ENCODE peak calls at places on chromosomes 16 and 17, in four cellular contexts. One of them, this sample, is unnamed.

GRCh38 chr17:17204041-17204591 is 2.0 kb downstream of the PLD6 start:
- DNase-seq in heart left ventricle: no peak
- DNase-seq in right atrium auricular region: no peak
- DNase-seq in body of pancreas: peak
- DNase-seq in this sample: no peak

GRCh38 chr17:58513913-58514794 is at the start of gene MTMR4:
- DNase-seq in heart left ventricle: peak
- DNase-seq in right atrium auricular region: peak
- DNase-seq in body of pancreas: peak
- DNase-seq in this sample: peak

GRCh38 chr17:43443381-43443780 is 40.4 kb upstream of the DHX8 start:
- DNase-seq in heart left ventricle: no peak
- DNase-seq in right atrium auricular region: no peak
- DNase-seq in body of pancreas: no peak
- DNase-seq in this sample: no peak

GRCh38 chr17:28792877-28793666 is 49.3 kb downstream of the TRAF4 start:
- DNase-seq in heart left ventricle: no peak
- DNase-seq in right atrium auricular region: no peak
- DNase-seq in body of pancreas: no peak
- DNase-seq in this sample: no peak

GRCh38 chr16:28258571-28258970 is 33.8 kb upstream of the SBK1 start:
- DNase-seq in heart left ventricle: peak
- DNase-seq in right atrium auricular region: no peak
- DNase-seq in body of pancreas: peak
- DNase-seq in this sample: no peak

GRCh38 chr17:82458885-82459424 is 414 bp downstream of the NARF start:
- DNase-seq in heart left ventricle: peak
- DNase-seq in right atrium auricular region: no peak
- DNase-seq in body of pancreas: peak
- DNase-seq in this sample: peak

GRCh38 chr17:1928976-1929375 is 96.2 kb downstream of the RTN4RL1 start:
- DNase-seq in heart left ventricle: peak
- DNase-seq in right atrium auricular region: peak
- DNase-seq in body of pancreas: no peak
- DNase-seq in this sample: no peak

GRCh38 chr16:58409316-58409973 is 17.2 kb downstream of the GINS3 start:
- DNase-seq in heart left ventricle: peak
- DNase-seq in right atrium auricular region: no peak
- DNase-seq in body of pancreas: peak
- DNase-seq in this sample: no peak

GRCh38 chr17:63641678-63642077 is 19.5 kb downstream of the MAP3K3 start:
- DNase-seq in heart left ventricle: peak
- DNase-seq in right atrium auricular region: peak
- DNase-seq in body of pancreas: peak
- DNase-seq in this sample: no peak

GRCh38 chr17:3527468-3527867 is 30.1 kb downstream of the TRPV3 start:
- DNase-seq in heart left ventricle: no peak
- DNase-seq in right atrium auricular region: no peak
- DNase-seq in body of pancreas: no peak
- DNase-seq in this sample: no peak

GRCh38 chr16:1979271-1980025 is 1.8 kb downstream of the NOXO1 start:
- DNase-seq in heart left ventricle: no peak
- DNase-seq in right atrium auricular region: no peak
- DNase-seq in body of pancreas: peak
- DNase-seq in this sample: peak

GRCh38 chr16:11497851-11498289 is 88.8 kb downstream of the LITAF start:
- DNase-seq in heart left ventricle: no peak
- DNase-seq in right atrium auricular region: peak
- DNase-seq in body of pancreas: no peak
- DNase-seq in this sample: peak

GRCh38 chr17:38352245-38353083 is 820 bp downstream of the SOCS7 start:
- DNase-seq in heart left ventricle: peak
- DNase-seq in right atrium auricular region: no peak
- DNase-seq in body of pancreas: peak
- DNase-seq in this sample: no peak

GRCh38 chr16:86574646-86575045 is 3.7 kb upstream of the FOXL1 start:
- DNase-seq in heart left ventricle: no peak
- DNase-seq in right atrium auricular region: no peak
- DNase-seq in body of pancreas: no peak
- DNase-seq in this sample: no peak

GRCh38 chr16:86572616-86573015 is 5.7 kb upstream of the FOXL1 start:
- DNase-seq in heart left ventricle: no peak
- DNase-seq in right atrium auricular region: no peak
- DNase-seq in body of pancreas: no peak
- DNase-seq in this sample: no peak

GRCh38 chr16:86573215-86573614 is 5.1 kb upstream of the FOXL1 start:
- DNase-seq in heart left ventricle: no peak
- DNase-seq in right atrium auricular region: no peak
- DNase-seq in body of pancreas: no peak
- DNase-seq in this sample: no peak

GRCh38 chr16:86575095-86575685 is 3.2 kb upstream of the FOXL1 start:
- DNase-seq in heart left ventricle: no peak
- DNase-seq in right atrium auricular region: no peak
- DNase-seq in body of pancreas: no peak
- DNase-seq in this sample: no peak

GRCh38 chr16:86573646-86574508 is 4.5 kb upstream of the FOXL1 start:
- DNase-seq in heart left ventricle: no peak
- DNase-seq in right atrium auricular region: no peak
- DNase-seq in body of pancreas: no peak
- DNase-seq in this sample: no peak
- TF ChIP-seq CTCF in heart left ventricle: no peak
- TF ChIP-seq CTCF in right atrium auricular region: no peak
- TF ChIP-seq CTCF in body of pancreas: no peak
- TF ChIP-seq CTCF in this sample: no peak

GRCh38 chr16:85436207-85436606 is 176.9 kb upstream of the GSE1 start:
- DNase-seq in heart left ventricle: no peak
- DNase-seq in right atrium auricular region: no peak
- DNase-seq in body of pancreas: no peak
- DNase-seq in this sample: no peak
- H3K27ac ChIP-seq in heart left ventricle: no peak
- H3K27ac ChIP-seq in right atrium auricular region: no peak
- H3K27ac ChIP-seq in body of pancreas: peak
- H3K27ac ChIP-seq in this sample: no peak

GRCh38 chr17:74085434-74085833 is 118.0 kb upstream of the RPL38 start:
- DNase-seq in heart left ventricle: no peak
- DNase-seq in right atrium auricular region: no peak
- DNase-seq in body of pancreas: no peak
- DNase-seq in this sample: no peak
- TF ChIP-seq CTCF in heart left ventricle: no peak
- TF ChIP-seq CTCF in right atrium auricular region: no peak
- TF ChIP-seq CTCF in body of pancreas: no peak
- TF ChIP-seq CTCF in this sample: peak

GRCh38 chr16:734208-734980 is 6.4 kb downstream of the CIAO3 start:
- DNase-seq in heart left ventricle: no peak
- DNase-seq in right atrium auricular region: no peak
- DNase-seq in body of pancreas: no peak
- DNase-seq in this sample: no peak

GRCh38 chr16:739560-740458 is 988 bp downstream of the CIAO3 start:
- DNase-seq in heart left ventricle: peak
- DNase-seq in right atrium auricular region: no peak
- DNase-seq in body of pancreas: no peak
- DNase-seq in this sample: no peak

GRCh38 chr16:734981-735881 is 5.6 kb downstream of the CIAO3 start:
- DNase-seq in heart left ventricle: no peak
- DNase-seq in right atrium auricular region: no peak
- DNase-seq in body of pancreas: no peak
- DNase-seq in this sample: no peak

GRCh38 chr16:735982-736453 is 4.8 kb downstream of the CIAO3 start:
- DNase-seq in heart left ventricle: no peak
- DNase-seq in right atrium auricular region: no peak
- DNase-seq in body of pancreas: no peak
- DNase-seq in this sample: no peak

DNA sequence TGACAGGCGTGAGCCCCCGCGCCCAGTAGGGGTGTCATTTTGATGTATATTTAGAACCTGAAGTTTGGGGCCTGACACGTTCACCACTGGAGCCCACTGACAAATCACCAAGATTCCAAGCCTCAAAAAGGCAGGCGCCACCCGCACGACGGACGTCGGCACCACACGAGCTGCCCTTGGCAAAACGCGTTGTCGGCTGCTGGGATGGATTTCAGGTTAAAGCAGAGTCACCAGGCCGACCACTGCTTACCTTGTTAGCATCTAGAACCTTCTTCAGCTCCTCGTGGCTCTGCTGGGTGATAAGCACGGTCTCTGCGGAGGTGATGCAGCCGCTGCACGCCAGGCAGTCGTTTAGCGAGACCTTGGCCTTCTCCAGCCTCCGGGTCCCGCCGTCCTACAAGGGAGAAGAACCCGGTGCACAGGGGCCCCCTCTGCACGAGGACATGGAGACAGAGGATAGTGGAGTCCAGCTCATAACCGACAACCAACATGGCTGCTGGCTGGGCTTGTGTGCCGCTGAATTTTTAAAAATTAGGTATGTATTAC is 3.8 kb downstream of the CIAO3 start:
- DNase-seq in heart left ventricle: no peak
- DNase-seq in right atrium auricular region: no peak
- DNase-seq in body of pancreas: no peak
- DNase-seq in this sample: no peak
- H3K27ac ChIP-seq in heart left ventricle: no peak
- H3K27ac ChIP-seq in right atrium auricular region: no peak
- H3K27ac ChIP-seq in body of pancreas: no peak
- H3K27ac ChIP-seq in this sample: no peak

DNA sequence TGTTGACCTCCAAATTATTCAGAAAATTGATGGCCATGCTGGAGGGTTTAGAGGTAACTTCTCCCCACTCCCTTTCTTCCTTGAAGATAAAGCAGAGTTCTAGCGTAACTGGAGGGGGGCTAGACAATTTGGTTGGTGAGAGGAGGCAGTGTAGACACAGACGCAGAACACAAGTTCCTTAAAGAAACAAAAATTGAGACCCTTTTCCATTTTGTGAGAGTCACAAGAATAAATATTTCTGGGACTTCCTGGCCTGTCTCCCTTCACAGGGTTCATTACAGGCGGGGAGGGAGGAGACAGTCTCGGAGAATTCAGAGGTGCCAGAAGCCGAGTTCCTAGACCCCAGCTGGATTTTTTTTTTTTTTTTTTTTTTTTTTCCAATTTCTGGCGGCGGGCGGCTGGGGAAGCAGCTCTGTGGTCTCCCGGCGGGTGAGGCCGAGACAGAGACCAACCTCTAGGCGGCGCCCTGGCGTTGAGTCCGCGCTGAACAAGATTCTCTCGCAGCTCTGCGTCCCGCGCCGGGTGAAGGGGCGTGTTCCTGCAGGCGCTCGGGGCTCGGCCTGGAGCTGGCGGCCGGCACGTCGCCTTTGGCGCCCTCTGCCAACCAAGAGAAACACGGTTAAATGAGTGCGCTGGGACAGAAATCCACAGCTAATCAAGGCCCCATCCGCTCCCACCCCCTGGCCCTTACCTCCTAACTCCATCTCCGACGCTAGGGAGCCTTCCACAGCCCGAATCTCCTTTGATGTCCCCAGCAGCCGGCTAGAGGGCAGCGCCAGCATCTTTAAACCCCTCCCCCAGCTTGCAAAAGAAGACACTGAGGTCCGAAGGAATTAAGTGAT is 10.2 kb upstream of the HOXB9 start:
- DNase-seq in heart left ventricle: peak
- DNase-seq in right atrium auricular region: no peak
- DNase-seq in body of pancreas: peak
- DNase-seq in this sample: no peak
- TF ChIP-seq CTCF in heart left ventricle: peak
- TF ChIP-seq CTCF in right atrium auricular region: peak
- TF ChIP-seq CTCF in body of pancreas: peak
- TF ChIP-seq CTCF in this sample: peak

GRCh38 chr16:81582655-81583441 is 138.2 kb downstream of the CMIP start:
- DNase-seq in heart left ventricle: no peak
- DNase-seq in right atrium auricular region: no peak
- DNase-seq in body of pancreas: peak
- DNase-seq in this sample: no peak
- H3K27ac ChIP-seq in heart left ventricle: no peak
- H3K27ac ChIP-seq in right atrium auricular region: no peak
- H3K27ac ChIP-seq in body of pancreas: peak
- H3K27ac ChIP-seq in this sample: peak

GRCh38 chr17:80474933-80475915 is 1.2 kb downstream of the NPTX1 start:
- DNase-seq in heart left ventricle: no peak
- DNase-seq in right atrium auricular region: no peak
- DNase-seq in body of pancreas: no peak
- DNase-seq in this sample: no peak
- TF ChIP-seq CTCF in heart left ventricle: no peak
- TF ChIP-seq CTCF in right atrium auricular region: no peak
- TF ChIP-seq CTCF in body of pancreas: no peak
- TF ChIP-seq CTCF in this sample: no peak

GRCh38 chr17:74746922-74747321 is 1.5 kb upstream of the NHERF1 start:
- DNase-seq in heart left ventricle: no peak
- DNase-seq in right atrium auricular region: no peak
- DNase-seq in body of pancreas: peak
- DNase-seq in this sample: no peak
- H3K27ac ChIP-seq in heart left ventricle: no peak
- H3K27ac ChIP-seq in right atrium auricular region: no peak
- H3K27ac ChIP-seq in body of pancreas: no peak
- H3K27ac ChIP-seq in this sample: no peak